ENCODE peak calls at places on chromosomes 2 and 18, in eight cellular contexts. R is progenitor cell of endocrine pancreas, U is astrocyte, B is heart right ventricle, X is GM12865, E is cardiac fibroblast, V is pancreas, L is HFF-Myc. J is an unnamed sample.

GRCh38 chr2:73828818-73829570 is at the start of gene STAMBP:
- DNase-seq in R (peak), U (peak), B (peak), X (peak), E (peak), V (peak), L (peak), J (peak)

GRCh38 chr2:95021015-95021399 is 4.5 kb upstream of the MAL start:
- DNase-seq in R (no peak), U (no peak), B (no peak), X (no peak), E (no peak), V (no peak), L (no peak), J (no peak)

GRCh38 chr2:241219030-241219382 is 30.5 kb downstream of the ANO7 start:
- DNase-seq in R (no peak), U (no peak), B (no peak), X (no peak), E (no peak), V (no peak), L (no peak), J (no peak)

GRCh38 chr18:42392416-42392815 is 437.4 kb downstream of the PIK3C3 start:
- DNase-seq in R (no peak), U (peak), B (no peak), X (no peak), E (no peak), V (no peak), L (no peak), J (no peak)

GRCh38 chr18:66523219-66523991 is 80.5 kb downstream of the CDH19 start:
- DNase-seq in R (no peak), U (no peak), B (no peak), X (no peak), E (no peak), V (no peak), L (no peak), J (no peak)

GRCh38 chr2:6068441-6068935 is 376.3 kb downstream of the SOX11 start:
- DNase-seq in R (no peak), U (no peak), B (no peak), X (no peak), E (no peak), V (no peak), L (no peak), J (no peak)

GRCh38 chr2:125418483-125418882 is 1237.5 kb upstream of the GYPC start:
- DNase-seq in R (no peak), U (no peak), B (no peak), X (no peak), E (no peak), V (no peak), L (no peak), J (no peak)

GRCh38 chr2:205925373-205926337 is 160.3 kb downstream of the INO80D start:
- DNase-seq in R (peak), U (peak), B (peak), X (peak), E (peak), V (peak), L (peak), J (peak)

GRCh38 chr2:216695401-216695821 is at the start of gene IGFBP5:
- DNase-seq in R (no peak), U (peak), B (peak), X (no peak), E (peak), V (no peak), L (peak), J (peak)

GRCh38 chr2:160916300-160916699 is 243.9 kb upstream of the TANK start:
- DNase-seq in R (no peak), U (no peak), B (no peak), X (no peak), E (no peak), V (no peak), L (no peak), J (no peak)

GRCh38 chr2:36695746-36696415 is 626 bp upstream of the VIT start:
- DNase-seq in R (no peak), U (peak), B (no peak), X (no peak), E (peak), V (no peak), L (peak), J (no peak)

GRCh38 chr2:26175716-26176615 is 3.1 kb downstream of the GAREM2 start:
- DNase-seq in R (no peak), U (no peak), B (no peak), X (no peak), E (no peak), V (peak), L (no peak), J (peak)

GRCh38 chr2:218975060-218975777 is 9.8 kb downstream of the FEV start:
- DNase-seq in R (no peak), U (no peak), B (no peak), X (no peak), E (no peak), V (no peak), L (no peak), J (no peak)
- TF ChIP-seq CTCF in R (no peak), U (no peak), B (no peak), X (no peak), E (no peak), V (no peak), L (no peak), J (no peak)

GRCh38 chr2:127196998-127197397 is 23.1 kb downstream of the CYP27C1 start:
- DNase-seq in R (no peak), U (no peak), B (no peak), X (peak), E (no peak), V (no peak), L (no peak), J (no peak)
- TF ChIP-seq CTCF in R (peak), U (peak), B (no peak), X (peak), E (peak), V (no peak), L (no peak), J (no peak)

DNA sequence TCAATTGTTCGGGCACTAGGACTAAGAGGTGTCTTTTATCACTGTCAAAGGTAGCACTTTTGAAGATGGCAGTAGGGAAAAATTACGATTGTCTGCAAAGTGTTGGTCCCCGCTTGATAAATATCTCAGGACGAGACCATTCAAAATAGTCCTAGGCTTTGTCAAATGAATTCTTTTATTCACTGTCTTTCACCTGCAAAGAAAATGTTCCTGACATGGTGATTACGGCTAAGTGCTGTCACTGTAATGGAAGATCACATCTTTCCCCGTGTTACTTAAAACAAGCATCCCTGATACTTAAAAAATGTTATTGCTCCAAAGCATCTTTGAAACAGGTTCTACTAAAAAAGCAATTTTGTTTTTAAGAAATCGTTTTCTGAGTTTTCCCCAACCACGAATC is 71.7 kb downstream of the KCTD1 start:
- DNase-seq in R (no peak), U (no peak), B (no peak), X (no peak), E (no peak), V (no peak), L (no peak), J (no peak)
- TF ChIP-seq CTCF in R (no peak), U (no peak), B (no peak), X (no peak), E (no peak), V (no peak), L (no peak), J (no peak)

DNA sequence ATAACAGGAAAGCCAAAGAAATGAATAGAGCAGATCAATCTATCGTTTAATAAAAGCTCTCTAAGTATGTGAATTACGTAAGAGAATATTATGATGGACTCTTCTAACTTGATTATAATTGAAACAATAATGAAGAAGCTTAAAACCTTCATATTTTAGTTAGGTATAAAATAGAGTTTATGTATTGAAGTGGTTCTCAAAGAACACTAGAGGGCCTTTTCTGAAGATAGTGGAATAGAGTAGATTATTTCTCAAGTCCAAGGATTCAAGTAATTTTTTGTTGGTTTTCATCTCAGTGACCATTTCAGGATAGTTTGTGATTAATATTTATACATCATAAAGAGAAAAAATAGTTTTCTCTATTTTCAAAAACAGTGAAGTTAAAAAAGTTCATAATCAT is 97.7 kb downstream of the NBEAL1 start:
- DNase-seq in R (no peak), U (no peak), B (no peak), X (no peak), E (no peak), V (no peak), L (no peak), J (no peak)
- TF ChIP-seq CTCF in R (no peak), U (no peak), B (no peak), X (no peak), E (no peak), V (no peak), L (no peak), J (no peak)

DNA sequence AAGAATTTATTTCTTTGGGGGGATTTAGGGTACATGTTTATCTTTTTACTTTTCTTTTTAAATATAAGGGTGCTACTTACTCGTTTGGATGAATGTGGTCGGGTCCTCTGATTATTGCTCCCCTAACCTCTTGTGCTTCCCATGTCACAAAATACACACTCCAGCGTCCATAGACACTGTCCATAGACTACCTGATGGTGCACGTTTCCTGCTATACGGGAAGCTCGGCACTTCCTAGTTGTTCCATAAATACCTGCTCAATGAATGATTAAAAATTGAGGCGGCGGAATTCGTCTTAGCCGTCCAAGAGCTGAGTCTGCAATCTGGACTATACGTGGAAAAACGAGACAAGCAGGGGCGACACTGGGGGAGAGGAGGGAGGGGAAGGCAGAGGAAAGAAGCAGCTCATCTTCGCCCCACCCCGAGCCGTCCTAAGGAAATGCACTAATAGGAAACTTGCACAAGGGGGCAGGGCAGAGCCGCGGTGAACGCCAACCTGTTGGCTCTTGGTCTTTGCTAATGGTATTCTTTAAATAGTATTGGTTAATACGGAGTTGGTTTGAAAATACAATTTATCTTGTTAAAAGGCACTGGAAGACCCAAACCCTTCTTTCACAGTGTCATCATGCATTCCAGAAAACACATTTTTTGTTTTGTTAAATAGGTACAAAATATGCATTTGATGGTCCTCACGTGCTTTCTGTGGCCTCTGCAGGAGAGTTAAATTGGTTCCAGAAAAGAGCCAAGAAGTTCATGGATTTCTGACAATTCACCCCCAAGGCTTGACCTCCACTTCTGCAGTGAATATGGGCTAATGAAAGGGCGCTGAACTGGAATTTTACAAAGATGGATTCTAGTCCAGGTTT is 73.0 kb upstream of the KCTD1 start:
- DNase-seq in R (peak), U (no peak), B (peak), X (peak), E (peak), V (peak), L (no peak), J (peak)
- TF ChIP-seq CTCF in R (peak), U (peak), B (peak), X (peak), E (peak), V (peak), L (peak), J (peak)

GRCh38 chr2:195312662-195313061 is 344.4 kb upstream of the SLC39A10 start:
- DNase-seq in R (no peak), U (no peak), B (no peak), X (peak), E (no peak), V (no peak), L (no peak), J (no peak)
- TF ChIP-seq CTCF in R (no peak), U (no peak), B (no peak), X (no peak), E (no peak), V (no peak), L (no peak), J (no peak)

GRCh38 chr2:188391354-188391753 is 99.7 kb downstream of the GULP1 start:
- DNase-seq in R (no peak), U (no peak), B (no peak), X (no peak), E (no peak), V (no peak), L (no peak), J (no peak)

GRCh38 chr2:188399159-188399558 is 107.5 kb downstream of the GULP1 start:
- DNase-seq in R (no peak), U (peak), B (no peak), X (no peak), E (no peak), V (no peak), L (no peak), J (no peak)

GRCh38 chr2:188394931-188395330 is 103.3 kb downstream of the GULP1 start:
- DNase-seq in R (no peak), U (no peak), B (no peak), X (no peak), E (no peak), V (no peak), L (no peak), J (no peak)

DNA sequence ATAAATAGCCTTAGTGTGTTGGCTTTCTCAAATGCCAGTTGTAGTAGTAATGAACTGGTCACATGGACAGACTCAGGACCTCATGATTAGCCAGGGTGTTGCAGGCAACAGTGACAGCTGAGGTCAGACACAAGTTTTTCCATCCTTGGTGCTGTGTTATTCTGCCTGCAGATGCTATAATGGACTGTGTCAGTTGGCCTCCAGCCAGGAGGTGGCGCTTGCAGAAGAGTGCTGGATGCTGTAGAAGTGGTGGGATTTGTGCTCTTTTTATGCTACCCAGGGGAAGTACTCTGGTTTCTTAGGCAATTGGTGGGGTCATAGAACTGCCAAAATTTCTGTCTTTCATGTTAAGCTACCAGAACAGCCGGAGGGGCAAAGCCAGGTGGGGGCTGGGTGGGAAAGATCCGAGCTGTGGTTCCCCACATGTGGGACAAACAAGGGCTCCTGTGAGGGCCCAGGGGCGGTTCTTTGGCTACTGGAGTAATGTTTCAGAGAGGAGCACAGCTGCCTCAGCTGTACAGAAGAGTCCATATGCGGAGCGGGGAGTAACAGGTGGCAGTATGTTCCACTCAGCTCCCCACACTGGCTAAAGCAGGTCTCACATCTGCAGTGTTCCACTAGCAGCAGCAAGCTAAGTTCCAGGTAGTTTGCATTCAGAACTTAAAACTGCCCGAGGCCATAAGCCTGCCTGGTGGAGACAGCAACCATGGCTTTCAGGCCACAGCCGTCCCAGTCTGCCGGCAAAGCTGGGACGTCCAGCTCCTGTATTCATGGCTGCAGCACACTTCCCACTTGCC is 104.4 kb downstream of the GULP1 start:
- DNase-seq in R (no peak), U (no peak), B (no peak), X (peak), E (no peak), V (peak), L (no peak), J (no peak)
- TF ChIP-seq CTCF in R (no peak), U (no peak), B (no peak), X (no peak), E (no peak), V (no peak), L (no peak), J (no peak)

GRCh38 chr2:98771771-98772521 is 41.0 kb upstream of the MGAT4A start:
- DNase-seq in R (no peak), U (peak), B (no peak), X (peak), E (peak), V (no peak), L (no peak), J (no peak)
- TF ChIP-seq CTCF in R (no peak), U (no peak), B (no peak), X (no peak), E (no peak), V (no peak), L (no peak), J (no peak)

DNA sequence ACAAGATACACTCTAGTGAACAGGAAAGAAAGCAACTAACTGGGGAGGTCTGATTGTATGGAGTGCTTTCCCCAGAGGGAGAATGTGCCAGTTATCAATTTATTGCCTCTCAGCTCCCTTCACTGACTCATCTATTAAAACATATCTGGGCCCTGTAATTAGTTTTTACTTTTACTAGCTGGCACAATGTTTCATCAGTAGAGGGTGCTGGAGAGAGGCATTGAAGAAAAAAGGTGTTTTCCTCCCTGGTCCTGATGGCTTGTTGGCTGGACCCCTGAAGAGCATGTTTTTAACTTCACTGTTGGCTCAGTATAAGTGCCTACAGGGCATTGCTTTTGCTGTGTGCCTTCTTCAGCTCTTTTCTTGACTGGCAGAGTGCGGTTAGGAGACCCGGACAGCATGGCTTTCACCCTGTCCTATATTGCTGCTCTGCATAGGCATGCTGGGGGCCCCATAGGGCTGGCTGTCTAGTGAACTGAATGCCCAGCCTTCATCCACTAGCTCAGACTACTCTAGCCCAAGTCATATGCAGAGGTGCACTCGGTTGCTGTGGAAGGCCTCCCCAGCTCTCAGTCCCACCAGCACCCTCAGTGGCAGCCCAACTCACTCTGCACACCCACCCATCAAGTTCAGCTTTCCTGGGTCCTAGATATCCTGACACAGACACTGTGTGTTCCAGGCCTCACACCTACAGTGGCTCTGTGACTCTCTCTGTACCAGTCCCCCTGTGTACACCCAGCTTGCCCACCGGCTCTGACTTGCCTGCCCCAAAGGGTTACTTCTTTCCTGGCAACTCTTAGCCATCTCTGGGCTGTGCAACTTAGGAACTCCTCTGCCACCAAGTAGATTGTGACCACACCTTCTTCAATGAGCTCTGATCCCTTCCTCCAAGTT is 62.3 kb upstream of the ACYP2 start:
- DNase-seq in R (no peak), U (no peak), B (no peak), X (peak), E (no peak), V (no peak), L (no peak), J (no peak)
- TF ChIP-seq CTCF in R (peak), U (no peak), B (no peak), X (peak), E (peak), V (no peak), L (peak), J (no peak)

J was measured in nephron progenitor cell.